ENCODE peak calls at places on chromosomes 16 and 17, in ten cellular contexts. One of them, this sample, is unnamed.

GRCh38 chr16:66639091-66639885 is 34.8 kb downstream of the CMTM3 start:
- DNase-seq in IMR-90: no peak
- DNase-seq in NB4: no peak
- DNase-seq in HCT116: no peak
- DNase-seq in tibial nerve: no peak
- DNase-seq in gastrocnemius medialis: no peak
- DNase-seq in heart left ventricle: peak
- DNase-seq in ovary: no peak
- DNase-seq in suprapubic skin: no peak
- DNase-seq in A549: no peak
- DNase-seq in this sample: no peak

GRCh38 chr17:78257810-78258322 is 26.4 kb downstream of the TMEM235 start:
- DNase-seq in IMR-90: peak
- DNase-seq in NB4: peak
- DNase-seq in HCT116: no peak
- DNase-seq in tibial nerve: no peak
- DNase-seq in gastrocnemius medialis: no peak
- DNase-seq in heart left ventricle: peak
- DNase-seq in ovary: no peak
- DNase-seq in suprapubic skin: no peak
- DNase-seq in A549: no peak
- DNase-seq in this sample: no peak

GRCh38 chr16:63816304-63816703 is 1305.6 kb downstream of the CDH11 start:
- DNase-seq in IMR-90: no peak
- DNase-seq in NB4: no peak
- DNase-seq in HCT116: no peak
- DNase-seq in tibial nerve: no peak
- DNase-seq in gastrocnemius medialis: no peak
- DNase-seq in heart left ventricle: no peak
- DNase-seq in ovary: no peak
- DNase-seq in suprapubic skin: no peak
- DNase-seq in A549: no peak
- DNase-seq in this sample: no peak

GRCh38 chr16:74738816-74739215 is 35.8 kb downstream of the FA2H start:
- DNase-seq in IMR-90: no peak
- DNase-seq in NB4: no peak
- DNase-seq in HCT116: no peak
- DNase-seq in tibial nerve: no peak
- DNase-seq in gastrocnemius medialis: no peak
- DNase-seq in heart left ventricle: no peak
- DNase-seq in ovary: no peak
- DNase-seq in suprapubic skin: no peak
- DNase-seq in A549: no peak
- DNase-seq in this sample: no peak

GRCh38 chr17:66580178-66580577 is 254.7 kb upstream of the CACNG5 start:
- DNase-seq in IMR-90: peak
- DNase-seq in NB4: no peak
- DNase-seq in HCT116: no peak
- DNase-seq in tibial nerve: no peak
- DNase-seq in gastrocnemius medialis: no peak
- DNase-seq in heart left ventricle: peak
- DNase-seq in ovary: peak
- DNase-seq in suprapubic skin: peak
- DNase-seq in A549: peak
- DNase-seq in this sample: peak

GRCh38 chr16:22705799-22706198 is 108.2 kb upstream of the HS3ST2 start:
- DNase-seq in IMR-90: no peak
- DNase-seq in NB4: no peak
- DNase-seq in HCT116: no peak
- DNase-seq in tibial nerve: no peak
- DNase-seq in gastrocnemius medialis: no peak
- DNase-seq in heart left ventricle: no peak
- DNase-seq in ovary: no peak
- DNase-seq in suprapubic skin: no peak
- DNase-seq in A549: no peak
- DNase-seq in this sample: no peak

GRCh38 chr16:74954763-74955162 is 30.2 kb downstream of the WDR59 start:
- DNase-seq in IMR-90: no peak
- DNase-seq in NB4: no peak
- DNase-seq in HCT116: no peak
- DNase-seq in tibial nerve: no peak
- DNase-seq in gastrocnemius medialis: no peak
- DNase-seq in heart left ventricle: no peak
- DNase-seq in ovary: no peak
- DNase-seq in suprapubic skin: no peak
- DNase-seq in A549: no peak
- DNase-seq in this sample: no peak

GRCh38 chr16:9176547-9177418 is 85.3 kb downstream of the HAPSTR1 start:
- DNase-seq in IMR-90: no peak
- DNase-seq in NB4: no peak
- DNase-seq in HCT116: no peak
- DNase-seq in tibial nerve: no peak
- DNase-seq in gastrocnemius medialis: no peak
- DNase-seq in heart left ventricle: no peak
- DNase-seq in ovary: no peak
- DNase-seq in suprapubic skin: no peak
- DNase-seq in A549: no peak
- DNase-seq in this sample: no peak

GRCh38 chr16:57028086-57028485 is 38.7 kb downstream of the NLRC5 start:
- DNase-seq in IMR-90: no peak
- DNase-seq in NB4: no peak
- DNase-seq in HCT116: no peak
- DNase-seq in tibial nerve: no peak
- DNase-seq in gastrocnemius medialis: no peak
- DNase-seq in heart left ventricle: no peak
- DNase-seq in ovary: no peak
- DNase-seq in suprapubic skin: no peak
- DNase-seq in A549: no peak
- DNase-seq in this sample: no peak

GRCh38 chr17:41413982-41414381 is 10.4 kb downstream of the KRT37 start:
- DNase-seq in IMR-90: no peak
- DNase-seq in NB4: no peak
- DNase-seq in HCT116: no peak
- DNase-seq in tibial nerve: no peak
- DNase-seq in gastrocnemius medialis: no peak
- DNase-seq in heart left ventricle: no peak
- DNase-seq in ovary: no peak
- DNase-seq in suprapubic skin: no peak
- DNase-seq in A549: no peak
- DNase-seq in this sample: no peak

GRCh38 chr17:68580236-68580903 is 20.8 kb downstream of the FAM20A start:
- DNase-seq in IMR-90: peak
- DNase-seq in NB4: peak
- DNase-seq in HCT116: no peak
- DNase-seq in tibial nerve: peak
- DNase-seq in gastrocnemius medialis: no peak
- DNase-seq in heart left ventricle: peak
- DNase-seq in ovary: peak
- DNase-seq in suprapubic skin: no peak
- DNase-seq in A549: no peak
- DNase-seq in this sample: no peak

GRCh38 chr17:81123052-81124048 is 42.0 kb upstream of the PVALEF start:
- DNase-seq in IMR-90: no peak
- DNase-seq in NB4: no peak
- DNase-seq in HCT116: no peak
- DNase-seq in tibial nerve: no peak
- DNase-seq in gastrocnemius medialis: no peak
- DNase-seq in heart left ventricle: no peak
- DNase-seq in ovary: no peak
- DNase-seq in suprapubic skin: no peak
- DNase-seq in A549: no peak
- DNase-seq in this sample: no peak

GRCh38 chr17:38705803-38706624 is 941 bp downstream of the MLLT6 start:
- DNase-seq in IMR-90: no peak
- DNase-seq in NB4: peak
- DNase-seq in HCT116: no peak
- DNase-seq in tibial nerve: peak
- DNase-seq in gastrocnemius medialis: no peak
- DNase-seq in heart left ventricle: peak
- DNase-seq in ovary: peak
- DNase-seq in suprapubic skin: no peak
- DNase-seq in A549: peak
- DNase-seq in this sample: no peak

GRCh38 chr16:84603115-84603816 is 14.6 kb downstream of the COTL1 start:
- DNase-seq in IMR-90: peak
- DNase-seq in NB4: peak
- DNase-seq in HCT116: peak
- DNase-seq in tibial nerve: peak
- DNase-seq in gastrocnemius medialis: peak
- DNase-seq in heart left ventricle: peak
- DNase-seq in ovary: peak
- DNase-seq in suprapubic skin: peak
- DNase-seq in A549: peak
- DNase-seq in this sample: peak

GRCh38 chr16:27402964-27403600 is 1.1 kb downstream of the IL21R start:
- DNase-seq in IMR-90: no peak
- DNase-seq in NB4: no peak
- DNase-seq in HCT116: no peak
- DNase-seq in tibial nerve: no peak
- DNase-seq in gastrocnemius medialis: no peak
- DNase-seq in heart left ventricle: no peak
- DNase-seq in ovary: no peak
- DNase-seq in suprapubic skin: no peak
- DNase-seq in A549: no peak
- DNase-seq in this sample: no peak

GRCh38 chr17:14302421-14303099 is 1.7 kb downstream of the HS3ST3B1 start:
- DNase-seq in IMR-90: peak
- DNase-seq in NB4: peak
- DNase-seq in HCT116: peak
- DNase-seq in tibial nerve: peak
- DNase-seq in gastrocnemius medialis: peak
- DNase-seq in heart left ventricle: peak
- DNase-seq in ovary: peak
- DNase-seq in suprapubic skin: peak
- DNase-seq in A549: peak
- DNase-seq in this sample: no peak

GRCh38 chr17:41682611-41683010 is 6.1 kb upstream of the EIF1 start:
- DNase-seq in IMR-90: no peak
- DNase-seq in NB4: no peak
- DNase-seq in HCT116: no peak
- DNase-seq in tibial nerve: no peak
- DNase-seq in gastrocnemius medialis: no peak
- DNase-seq in heart left ventricle: no peak
- DNase-seq in ovary: no peak
- DNase-seq in suprapubic skin: no peak
- DNase-seq in A549: no peak
- DNase-seq in this sample: no peak

GRCh38 chr16:19517424-19518089 is 4.3 kb downstream of the GDE1 start:
- DNase-seq in IMR-90: peak
- DNase-seq in NB4: no peak
- DNase-seq in HCT116: no peak
- DNase-seq in tibial nerve: no peak
- DNase-seq in gastrocnemius medialis: no peak
- DNase-seq in heart left ventricle: no peak
- DNase-seq in ovary: no peak
- DNase-seq in suprapubic skin: no peak
- DNase-seq in A549: peak
- DNase-seq in this sample: no peak
- TF ChIP-seq POLR2A in IMR-90: no peak
- TF ChIP-seq POLR2A in NB4: no peak
- TF ChIP-seq POLR2A in HCT116: no peak
- TF ChIP-seq POLR2A in tibial nerve: no peak
- TF ChIP-seq POLR2A in gastrocnemius medialis: no peak
- TF ChIP-seq POLR2A in heart left ventricle: no peak
- TF ChIP-seq POLR2A in ovary: no peak
- TF ChIP-seq POLR2A in suprapubic skin: no peak
- TF ChIP-seq POLR2A in A549: no peak
- TF ChIP-seq POLR2A in this sample: no peak

GRCh38 chr16:667113-667779 is 686 bp upstream of the RHOT2 start:
- DNase-seq in IMR-90: no peak
- DNase-seq in NB4: no peak
- DNase-seq in HCT116: no peak
- DNase-seq in tibial nerve: no peak
- DNase-seq in gastrocnemius medialis: no peak
- DNase-seq in heart left ventricle: no peak
- DNase-seq in ovary: no peak
- DNase-seq in suprapubic skin: no peak
- DNase-seq in A549: no peak
- DNase-seq in this sample: no peak

GRCh38 chr16:669666-670065 is 1.7 kb downstream of the RHOT2 start:
- DNase-seq in IMR-90: no peak
- DNase-seq in NB4: no peak
- DNase-seq in HCT116: no peak
- DNase-seq in tibial nerve: no peak
- DNase-seq in gastrocnemius medialis: no peak
- DNase-seq in heart left ventricle: no peak
- DNase-seq in ovary: no peak
- DNase-seq in suprapubic skin: no peak
- DNase-seq in A549: no peak
- DNase-seq in this sample: no peak

GRCh38 chr16:668519-669171 is 713 bp downstream of the RHOT2 start:
- DNase-seq in IMR-90: no peak
- DNase-seq in NB4: no peak
- DNase-seq in HCT116: no peak
- DNase-seq in tibial nerve: no peak
- DNase-seq in gastrocnemius medialis: no peak
- DNase-seq in heart left ventricle: no peak
- DNase-seq in ovary: no peak
- DNase-seq in suprapubic skin: no peak
- DNase-seq in A549: no peak
- DNase-seq in this sample: no peak

GRCh38 chr16:666572-666971 is 1.4 kb upstream of the RHOT2 start:
- DNase-seq in IMR-90: no peak
- DNase-seq in NB4: no peak
- DNase-seq in HCT116: no peak
- DNase-seq in tibial nerve: no peak
- DNase-seq in gastrocnemius medialis: no peak
- DNase-seq in heart left ventricle: no peak
- DNase-seq in ovary: no peak
- DNase-seq in suprapubic skin: no peak
- DNase-seq in A549: no peak
- DNase-seq in this sample: no peak

GRCh38 chr16:667780-668518 is at the start of gene RHOT2:
- DNase-seq in IMR-90: peak
- DNase-seq in NB4: peak
- DNase-seq in HCT116: no peak
- DNase-seq in tibial nerve: peak
- DNase-seq in gastrocnemius medialis: peak
- DNase-seq in heart left ventricle: peak
- DNase-seq in ovary: peak
- DNase-seq in suprapubic skin: peak
- DNase-seq in A549: peak
- DNase-seq in this sample: peak
- TF ChIP-seq POLR2A in IMR-90: peak
- TF ChIP-seq POLR2A in NB4: peak
- TF ChIP-seq POLR2A in HCT116: no peak
- TF ChIP-seq POLR2A in tibial nerve: peak
- TF ChIP-seq POLR2A in gastrocnemius medialis: peak
- TF ChIP-seq POLR2A in heart left ventricle: peak
- TF ChIP-seq POLR2A in ovary: peak
- TF ChIP-seq POLR2A in suprapubic skin: no peak
- TF ChIP-seq POLR2A in A549: peak
- TF ChIP-seq POLR2A in this sample: peak

GRCh38 chr17:1229354-1229890 is 40.8 kb upstream of the BHLHA9 start:
- DNase-seq in IMR-90: no peak
- DNase-seq in NB4: peak
- DNase-seq in HCT116: no peak
- DNase-seq in tibial nerve: peak
- DNase-seq in gastrocnemius medialis: peak
- DNase-seq in heart left ventricle: peak
- DNase-seq in ovary: peak
- DNase-seq in suprapubic skin: peak
- DNase-seq in A549: no peak
- DNase-seq in this sample: no peak
- TF ChIP-seq POLR2A in IMR-90: no peak
- TF ChIP-seq POLR2A in NB4: peak
- TF ChIP-seq POLR2A in HCT116: no peak
- TF ChIP-seq POLR2A in tibial nerve: peak
- TF ChIP-seq POLR2A in gastrocnemius medialis: peak
- TF ChIP-seq POLR2A in heart left ventricle: no peak
- TF ChIP-seq POLR2A in ovary: no peak
- TF ChIP-seq POLR2A in suprapubic skin: no peak
- TF ChIP-seq POLR2A in A549: peak
- TF ChIP-seq POLR2A in this sample: no peak

GRCh38 chr16:2507052-2507678 is 6.6 kb upstream of the ATP6V0C start:
- DNase-seq in IMR-90: no peak
- DNase-seq in NB4: no peak
- DNase-seq in HCT116: no peak
- DNase-seq in tibial nerve: no peak
- DNase-seq in gastrocnemius medialis: no peak
- DNase-seq in heart left ventricle: no peak
- DNase-seq in ovary: no peak
- DNase-seq in suprapubic skin: no peak
- DNase-seq in A549: no peak
- DNase-seq in this sample: no peak
- TF ChIP-seq POLR2A in IMR-90: no peak
- TF ChIP-seq POLR2A in NB4: no peak
- TF ChIP-seq POLR2A in HCT116: no peak
- TF ChIP-seq POLR2A in tibial nerve: peak
- TF ChIP-seq POLR2A in gastrocnemius medialis: no peak
- TF ChIP-seq POLR2A in heart left ventricle: no peak
- TF ChIP-seq POLR2A in ovary: no peak
- TF ChIP-seq POLR2A in suprapubic skin: no peak
- TF ChIP-seq POLR2A in A549: no peak
- TF ChIP-seq POLR2A in this sample: no peak